ENCODE peak calls at places on chromosomes 3 and 15, in four cellular contexts. One of them, this sample, is unnamed. For H3K4me1, the result is how much of the 10 kb centered on the place peaks cover.

GRCh38 chr3:187616307-187616939 is 53.8 kb downstream of the SST start:
- DNase-seq in kidney: no peak
- DNase-seq in A549: peak
- DNase-seq in ovary: peak
- DNase-seq in this sample: no peak

GRCh38 chr3:195542261-195542660 is 864 bp downstream of the PPP1R2 start:
- DNase-seq in kidney: no peak
- DNase-seq in A549: no peak
- DNase-seq in ovary: no peak
- DNase-seq in this sample: no peak

GRCh38 chr3:61807865-61808276 is 246.5 kb downstream of the PTPRG start:
- DNase-seq in kidney: no peak
- DNase-seq in A549: no peak
- DNase-seq in ovary: no peak
- DNase-seq in this sample: no peak

GRCh38 chr15:77497108-77497737 is 76.5 kb downstream of the HMG20A start:
- DNase-seq in kidney: no peak
- DNase-seq in A549: no peak
- DNase-seq in ovary: peak
- DNase-seq in this sample: peak

GRCh38 chr3:184352897-184353545 is 8.4 kb downstream of the CLCN2 start:
- DNase-seq in kidney: no peak
- DNase-seq in A549: no peak
- DNase-seq in ovary: no peak
- DNase-seq in this sample: no peak

GRCh38 chr3:62379206-62379834 is 6.0 kb upstream of the FEZF2 start:
- DNase-seq in kidney: no peak
- DNase-seq in A549: no peak
- DNase-seq in ovary: no peak
- DNase-seq in this sample: no peak

GRCh38 chr3:40690696-40691597 is 166.2 kb downstream of the ZNF621 start:
- DNase-seq in kidney: peak
- DNase-seq in A549: no peak
- DNase-seq in ovary: peak
- DNase-seq in this sample: peak

GRCh38 chr15:31435891-31436628 is 109.4 kb downstream of the KLF13 start:
- DNase-seq in kidney: no peak
- DNase-seq in A549: no peak
- DNase-seq in ovary: no peak
- DNase-seq in this sample: peak

GRCh38 chr15:51625236-51625635 is 2.7 kb upstream of the DMXL2 start:
- DNase-seq in kidney: no peak
- DNase-seq in A549: no peak
- DNase-seq in ovary: no peak
- DNase-seq in this sample: no peak

GRCh38 chr3:38111696-38112377 is 25.1 kb downstream of the ACAA1 start:
- DNase-seq in kidney: no peak
- DNase-seq in A549: no peak
- DNase-seq in ovary: no peak
- DNase-seq in this sample: peak

GRCh38 chr15:90773485-90773884 is 56.3 kb downstream of the BLM start:
- DNase-seq in kidney: no peak
- DNase-seq in A549: no peak
- DNase-seq in ovary: no peak
- DNase-seq in this sample: no peak

GRCh38 chr15:58587481-58587880 is 155.7 kb downstream of the LIPC start:
- DNase-seq in kidney: no peak
- DNase-seq in A549: no peak
- DNase-seq in ovary: no peak
- DNase-seq in this sample: no peak

GRCh38 chr15:28961391-28961790 is 75.6 kb downstream of the APBA2 start:
- DNase-seq in kidney: no peak
- DNase-seq in A549: no peak
- DNase-seq in ovary: peak
- DNase-seq in this sample: no peak

GRCh38 chr15:90463381-90463780 is 66.3 kb upstream of the CRTC3 start:
- DNase-seq in kidney: no peak
- DNase-seq in A549: no peak
- DNase-seq in ovary: no peak
- DNase-seq in this sample: no peak

GRCh38 chr3:127011270-127011992 is 28.5 kb downstream of the PLXNA1 start:
- DNase-seq in kidney: no peak
- DNase-seq in A549: no peak
- DNase-seq in ovary: no peak
- DNase-seq in this sample: peak

GRCh38 chr3:83216919-83217594 is 1455.6 kb upstream of the GBE1 start:
- DNase-seq in kidney: peak
- DNase-seq in A549: no peak
- DNase-seq in ovary: no peak
- DNase-seq in this sample: no peak

GRCh38 chr3:114790752-114791151 is 356.3 kb downstream of the ZBTB20 start:
- DNase-seq in kidney: no peak
- DNase-seq in A549: no peak
- DNase-seq in ovary: no peak
- DNase-seq in this sample: no peak

GRCh38 chr3:87756616-87757015 is 302.2 kb downstream of the CGGBP1 start:
- DNase-seq in kidney: no peak
- DNase-seq in A549: no peak
- DNase-seq in ovary: no peak
- DNase-seq in this sample: no peak

GRCh38 chr15:68691667-68692066 is 112.9 kb downstream of the CORO2B start:
- DNase-seq in kidney: no peak
- DNase-seq in A549: no peak
- DNase-seq in ovary: no peak
- DNase-seq in this sample: no peak

GRCh38 chr3:151537751-151538150 is 76.9 kb upstream of the IGSF10 start:
- DNase-seq in kidney: no peak
- DNase-seq in A549: no peak
- DNase-seq in ovary: no peak
- DNase-seq in this sample: no peak

GRCh38 chr3:188817103-188817919 is 354.5 kb upstream of the TPRG1 start:
- DNase-seq in kidney: no peak
- DNase-seq in A549: no peak
- DNase-seq in ovary: no peak
- DNase-seq in this sample: no peak

GRCh38 chr15:48645558-48646330 is at the start of gene FBN1:
- DNase-seq in kidney: peak
- DNase-seq in A549: peak
- DNase-seq in ovary: peak
- DNase-seq in this sample: peak

GRCh38 chr3:197380786-197381185 is 82.4 kb upstream of the DLG1 start:
- DNase-seq in kidney: peak
- DNase-seq in A549: no peak
- DNase-seq in ovary: no peak
- DNase-seq in this sample: no peak

GRCh38 chr3:95971573-95971972 is 842.8 kb upstream of the EPHA6 start:
- DNase-seq in kidney: no peak
- DNase-seq in A549: no peak
- DNase-seq in ovary: no peak
- DNase-seq in this sample: peak

GRCh38 chr3:65576942-65577341 is 461.8 kb downstream of the MAGI1 start:
- DNase-seq in kidney: no peak
- DNase-seq in A549: no peak
- DNase-seq in ovary: no peak
- DNase-seq in this sample: no peak

GRCh38 chr15:58951388-58952060 is 18.0 kb upstream of the SLTM start:
- DNase-seq in kidney: no peak
- DNase-seq in A549: no peak
- DNase-seq in ovary: no peak
- DNase-seq in this sample: no peak

GRCh38 chr3:31762888-31763351 is 218.1 kb downstream of the OSBPL10 start:
- DNase-seq in kidney: no peak
- DNase-seq in A549: no peak
- DNase-seq in ovary: no peak
- DNase-seq in this sample: no peak

GRCh38 chr3:115341208-115341607 is 194.1 kb upstream of the ZBTB20 start:
- DNase-seq in kidney: no peak
- DNase-seq in A549: peak
- DNase-seq in ovary: no peak
- DNase-seq in this sample: no peak

GRCh38 chr3:196941846-196942225 is 492 bp downstream of the NCBP2 start:
- DNase-seq in kidney: no peak
- DNase-seq in A549: peak
- DNase-seq in ovary: no peak
- DNase-seq in this sample: peak

GRCh38 chr3:172868565-172869172 is 118.1 kb downstream of the ECT2 start:
- DNase-seq in kidney: no peak
- DNase-seq in A549: no peak
- DNase-seq in ovary: no peak
- DNase-seq in this sample: no peak

DNA sequence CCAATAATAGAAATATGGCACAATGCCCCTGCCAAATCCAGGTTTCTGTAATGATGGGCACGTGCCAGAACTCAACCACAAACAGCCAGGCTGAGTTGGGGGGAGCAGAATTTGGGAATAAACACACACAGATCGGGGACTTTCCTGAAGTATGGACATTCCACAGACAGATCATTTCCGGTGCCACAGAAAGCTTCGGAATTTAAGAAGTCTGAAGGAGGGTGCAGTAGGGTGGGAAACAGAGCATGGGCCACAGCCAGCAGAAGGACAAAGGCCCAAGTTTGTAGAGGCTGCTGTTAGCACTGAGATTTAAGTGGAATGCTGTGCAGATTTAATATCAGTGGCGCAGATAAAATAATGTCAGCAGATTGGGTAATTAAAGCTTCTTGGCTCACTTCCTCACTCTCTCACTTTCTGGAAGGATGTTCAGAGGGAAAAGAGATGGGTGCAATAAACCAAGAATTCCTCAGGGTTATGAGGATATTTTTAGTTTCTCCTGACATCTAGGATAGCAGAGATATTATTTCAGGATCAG is 67.4 kb downstream of the MYLK start:
- DNase-seq in kidney: no peak
- DNase-seq in A549: no peak
- DNase-seq in ovary: no peak
- DNase-seq in this sample: no peak
- H3K4me1 ChIP-seq in kidney: under half
- H3K4me1 ChIP-seq in A549: under half
- H3K4me1 ChIP-seq in ovary: under half
- H3K4me1 ChIP-seq in this sample: under half

GRCh38 chr15:84653584-84653909 is 536 bp downstream of the WDR73 start:
- DNase-seq in kidney: no peak
- DNase-seq in A549: no peak
- DNase-seq in ovary: no peak
- DNase-seq in this sample: no peak

GRCh38 chr15:84656972-84657371 is 1.0 kb downstream of the NMB start:
- DNase-seq in kidney: no peak
- DNase-seq in A549: no peak
- DNase-seq in ovary: no peak
- DNase-seq in this sample: no peak

GRCh38 chr15:84654689-84655453 is 788 bp upstream of the WDR73 start:
- DNase-seq in kidney: peak
- DNase-seq in A549: peak
- DNase-seq in ovary: peak
- DNase-seq in this sample: peak

GRCh38 chr15:84657748-84658079 is 285 bp downstream of the NMB start:
- DNase-seq in kidney: no peak
- DNase-seq in A549: no peak
- DNase-seq in ovary: no peak
- DNase-seq in this sample: no peak

DNA sequence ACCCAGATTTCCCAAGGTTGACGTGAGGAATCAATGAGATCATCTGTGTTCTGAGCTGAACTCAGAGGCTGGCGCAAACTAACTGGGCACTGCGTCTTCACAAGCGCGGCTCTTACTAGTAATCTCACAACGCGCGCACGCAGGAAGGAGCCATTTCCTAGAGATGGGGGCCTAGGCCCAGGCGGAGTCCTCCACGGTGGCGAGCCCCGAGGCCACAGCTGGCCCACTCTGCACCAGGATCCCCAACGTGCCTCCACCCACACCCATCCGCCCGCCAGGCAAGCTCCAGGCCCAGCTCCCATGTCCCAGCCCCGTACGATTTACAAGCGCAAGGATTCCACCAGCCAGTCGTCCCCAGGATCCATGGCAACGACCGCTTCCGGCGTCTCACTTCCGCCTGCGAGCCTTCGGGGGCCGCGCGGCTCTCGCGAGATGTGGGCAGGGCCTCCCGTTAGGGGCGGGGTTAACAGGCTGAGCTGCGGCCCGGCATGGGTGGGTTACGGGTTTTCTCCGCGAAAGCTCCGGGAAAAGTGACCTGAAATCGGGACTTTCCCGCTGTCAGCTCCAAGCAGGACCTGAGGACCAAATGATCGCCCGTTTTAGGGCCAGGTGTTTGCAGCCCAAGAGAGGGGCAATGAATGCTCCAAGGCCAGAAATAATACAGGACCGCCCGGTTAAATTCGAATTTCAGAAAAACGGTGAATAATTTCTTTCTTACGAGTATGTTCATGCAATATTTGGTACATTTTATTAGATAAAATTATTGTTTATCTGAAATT is at the start of gene WDR73:
- DNase-seq in kidney: peak
- DNase-seq in A549: peak
- DNase-seq in ovary: peak
- DNase-seq in this sample: peak
- H3K4me1 ChIP-seq in kidney: under half
- H3K4me1 ChIP-seq in A549: under half
- H3K4me1 ChIP-seq in ovary: under half
- H3K4me1 ChIP-seq in this sample: under half

GRCh38 chr15:40763801-40764765 is at the start of gene GCHFR:
- DNase-seq in kidney: peak
- DNase-seq in A549: peak
- DNase-seq in ovary: peak
- DNase-seq in this sample: peak
- H3K4me1 ChIP-seq in kidney: under half
- H3K4me1 ChIP-seq in A549: under half
- H3K4me1 ChIP-seq in ovary: under half
- H3K4me1 ChIP-seq in this sample: under half

GRCh38 chr15:41895491-41895890 is 1.6 kb upstream of the SPTBN5 start:
- DNase-seq in kidney: no peak
- DNase-seq in A549: no peak
- DNase-seq in ovary: no peak
- DNase-seq in this sample: no peak

GRCh38 chr15:41896566-41896965 is 2.7 kb upstream of the SPTBN5 start:
- DNase-seq in kidney: peak
- DNase-seq in A549: no peak
- DNase-seq in ovary: no peak
- DNase-seq in this sample: no peak

GRCh38 chr15:41895957-41896356 is 2.1 kb upstream of the SPTBN5 start:
- DNase-seq in kidney: peak
- DNase-seq in A549: no peak
- DNase-seq in ovary: no peak
- DNase-seq in this sample: no peak

GRCh38 chr15:41894791-41895463 is 1.1 kb upstream of the SPTBN5 start:
- DNase-seq in kidney: peak
- DNase-seq in A549: no peak
- DNase-seq in ovary: peak
- DNase-seq in this sample: peak

DNA sequence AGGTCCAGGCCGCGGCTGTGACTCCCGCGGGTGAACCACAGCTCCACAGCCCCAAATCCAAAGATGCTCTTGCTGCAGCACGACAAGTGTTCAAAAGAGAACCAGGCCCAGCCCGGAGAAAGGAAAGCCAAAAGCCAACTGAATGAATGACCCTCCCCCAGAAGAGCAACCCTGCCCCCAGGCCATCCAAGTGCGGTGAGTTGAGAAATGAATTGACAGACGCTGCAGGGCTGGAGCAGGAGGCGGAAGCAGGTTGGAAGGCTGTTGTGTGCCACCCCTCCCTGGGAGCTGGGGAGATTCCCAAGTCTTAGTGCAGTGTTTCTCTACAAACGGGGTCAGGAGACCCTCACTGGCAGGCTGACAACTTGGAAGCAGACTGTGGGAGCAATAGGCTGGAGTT is 3.5 kb upstream of the SPTBN5 start:
- DNase-seq in kidney: no peak
- DNase-seq in A549: no peak
- DNase-seq in ovary: no peak
- DNase-seq in this sample: no peak
- H3K4me1 ChIP-seq in kidney: under half
- H3K4me1 ChIP-seq in A549: under half
- H3K4me1 ChIP-seq in ovary: under half
- H3K4me1 ChIP-seq in this sample: under half

This sample was measured in tibial artery.